ENCODE peak calls at places on chromosomes 12 and 14, in four cellular contexts. Y, D, K and G are unnamed samples. For H3K4me1, the result is how much of the 10 kb centered on the place peaks cover.

GRCh38 chr12:66932126-66932525 is 253.2 kb upstream of the GRIP1 start:
- DNase-seq in D (no peak), Y (no peak), K (no peak), G (no peak)

GRCh38 chr12:29743072-29743471 is 40.7 kb downstream of the TMTC1 start:
- DNase-seq in Y (no peak), D (no peak), K (no peak), G (no peak)

GRCh38 chr14:104343294-104343625 is 204.9 kb downstream of the KIF26A start:
- DNase-seq in D (no peak), K (no peak), Y (no peak), G (no peak)

GRCh38 chr12:7108928-7109920 is at the start of gene C1RL:
- DNase-seq in Y (peak), D (peak), K (peak), G (peak)

GRCh38 chr12:118680361-118680963 is 300.9 kb upstream of the SRRM4 start:
- DNase-seq in D (no peak), K (no peak), Y (no peak), G (no peak)

GRCh38 chr14:103361868-103362267 is 23.3 kb upstream of the MARK3 start:
- DNase-seq in D (peak), K (no peak), Y (no peak), G (no peak)

GRCh38 chr12:111430418-111431353 is 25.0 kb downstream of the SH2B3 start:
- DNase-seq in D (no peak), K (no peak), Y (peak), G (peak)

GRCh38 chr12:103908877-103909276 is 21.3 kb upstream of the HSP90B1 start:
- DNase-seq in D (peak), K (peak), Y (no peak), G (no peak)

GRCh38 chr12:19186722-19187661 is 57.5 kb downstream of the PLEKHA5 start:
- DNase-seq in Y (no peak), K (peak), D (peak), G (no peak)

GRCh38 chr12:108392284-108392683 is 53.2 kb upstream of the CMKLR1 start:
- DNase-seq in K (no peak), D (no peak), Y (no peak), G (no peak)

GRCh38 chr14:105840266-105841021 is 314.1 kb downstream of the TMEM121 start:
- DNase-seq in K (no peak), D (no peak), Y (no peak), G (no peak)

GRCh38 chr12:123990512-123990911 is 17.5 kb downstream of the ZNF664 start:
- DNase-seq in K (no peak), Y (no peak), D (no peak), G (no peak)

GRCh38 chr12:110600254-110600653 is 13.7 kb upstream of the TCTN1 start:
- DNase-seq in D (peak), Y (no peak), K (no peak), G (no peak)

GRCh38 chr12:98864363-98864762 is 219.3 kb downstream of the APAF1 start:
- DNase-seq in Y (no peak), K (no peak), D (no peak), G (no peak)

GRCh38 chr14:57346741-57347140 is 43.6 kb upstream of the NAA30 start:
- DNase-seq in D (no peak), K (no peak), Y (no peak), G (no peak)

DNA sequence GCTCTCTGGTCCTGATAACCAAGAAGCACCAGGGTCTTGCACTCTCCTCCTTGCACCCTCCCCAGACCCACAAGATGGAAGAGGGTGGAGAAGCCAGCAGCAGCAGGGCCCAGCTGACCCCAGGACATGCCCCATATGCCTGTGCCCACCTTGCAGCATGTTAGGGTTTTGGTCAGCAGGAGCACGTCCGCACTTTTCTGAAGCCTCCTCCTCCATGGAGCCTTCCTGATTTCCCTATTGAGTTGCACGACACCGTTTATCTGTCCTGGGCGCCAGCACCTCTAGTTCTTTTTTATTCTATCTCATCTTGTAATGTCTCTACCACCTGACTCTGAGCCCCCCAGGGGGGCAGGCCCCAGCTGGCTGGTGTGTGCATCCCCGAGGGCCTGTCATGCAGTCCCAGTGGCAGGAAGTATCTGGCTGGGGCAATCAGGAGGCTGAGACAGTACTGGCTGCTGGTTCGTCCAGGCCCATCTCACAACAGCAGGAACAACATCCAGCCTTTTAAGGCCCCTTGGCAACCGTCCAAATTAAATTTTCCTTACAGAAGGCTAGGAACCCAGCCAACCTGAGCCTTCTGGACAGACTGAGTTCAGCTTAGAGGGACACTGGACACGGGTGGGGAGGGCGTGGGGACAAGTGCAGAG is 39.6 kb downstream of the CCDC85C start:
- DNase-seq in K (peak), D (peak), Y (no peak), G (no peak)
- H3K4me1 ChIP-seq in K (half or more), D (half or more), Y (under half), G (under half)

DNA sequence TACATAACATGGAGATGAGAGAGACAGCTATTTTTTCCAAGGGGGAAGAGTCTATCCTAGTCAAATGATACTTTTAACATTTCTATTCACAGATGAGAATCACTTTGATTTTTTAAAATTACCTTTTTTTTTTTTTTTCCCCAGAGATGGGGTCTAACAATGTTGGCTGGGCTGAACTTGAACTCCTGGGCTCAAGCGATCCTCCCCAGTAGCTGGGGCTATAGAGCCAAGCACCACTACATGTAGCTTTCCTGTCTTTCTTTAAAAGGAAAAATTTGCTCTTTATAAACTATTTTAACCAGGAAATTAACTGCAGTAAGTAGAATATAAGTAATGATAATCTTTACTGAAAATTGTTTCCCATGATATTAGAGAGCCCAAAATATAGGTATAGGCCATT is 3.3 kb downstream of the PRICKLE1 start:
- DNase-seq in K (no peak), D (no peak), Y (no peak), G (no peak)
- H3K4me3 ChIP-seq in K (peak), D (peak), Y (no peak), G (no peak)

DNA sequence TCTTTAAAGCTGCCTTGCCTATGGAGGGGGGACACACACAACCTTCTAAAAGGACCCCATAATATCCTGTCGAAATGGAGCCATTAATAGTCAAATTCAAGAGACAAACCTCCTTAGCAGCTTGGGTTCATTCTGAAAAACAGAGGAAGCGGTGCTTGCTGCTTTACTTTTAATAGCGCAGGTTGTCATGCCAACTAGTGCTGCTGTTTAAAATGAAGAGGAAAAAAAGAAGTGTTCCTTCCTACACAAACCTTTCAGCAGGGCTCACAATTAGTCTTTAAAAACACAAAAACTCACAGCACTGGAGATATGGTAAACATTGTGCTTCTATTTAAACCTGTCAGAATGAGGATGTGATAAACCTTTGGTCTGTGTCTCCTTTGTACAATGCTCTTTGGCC is 144.8 kb downstream of the TTC7B start:
- DNase-seq in K (no peak), Y (no peak), D (no peak), G (no peak)
- H3K27ac ChIP-seq in K (no peak), Y (no peak), D (no peak), G (no peak)

DNA sequence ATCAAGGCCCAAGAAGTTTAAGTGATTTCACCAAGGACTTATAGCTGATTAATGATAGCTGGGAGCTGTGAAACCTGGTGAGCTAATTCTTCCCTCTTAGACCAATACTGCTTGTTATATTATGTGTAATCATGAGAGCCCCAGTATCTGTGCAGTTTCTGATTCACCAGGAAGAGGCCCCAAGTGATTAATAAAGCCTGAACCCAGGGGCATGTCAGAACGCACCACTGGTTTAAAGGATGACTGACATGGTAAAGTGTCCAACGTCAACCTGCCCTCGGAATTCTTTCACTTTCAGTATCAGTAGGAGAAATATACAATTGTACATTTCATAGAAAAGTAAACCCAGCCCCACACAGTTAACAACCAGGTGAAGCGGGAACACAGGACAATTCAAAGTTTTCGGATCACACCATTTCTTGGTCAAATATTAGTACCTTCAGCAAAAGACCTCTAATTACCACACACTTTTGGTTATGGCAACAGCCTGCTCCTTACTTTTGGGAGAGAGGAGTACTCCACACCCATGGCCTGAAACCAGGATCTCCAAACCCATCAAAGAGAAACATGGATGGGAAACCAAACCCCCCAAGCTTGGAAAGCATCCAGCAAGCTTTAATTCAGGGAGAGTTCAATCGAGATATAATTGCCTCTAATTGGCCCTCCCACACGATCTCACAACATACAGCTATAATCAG is 28.5 kb downstream of the TMCC3 start:
- DNase-seq in K (no peak), D (peak), Y (no peak), G (no peak)
- H3K4me1 ChIP-seq in K (under half), D (under half), Y (under half), G (under half)

DNA sequence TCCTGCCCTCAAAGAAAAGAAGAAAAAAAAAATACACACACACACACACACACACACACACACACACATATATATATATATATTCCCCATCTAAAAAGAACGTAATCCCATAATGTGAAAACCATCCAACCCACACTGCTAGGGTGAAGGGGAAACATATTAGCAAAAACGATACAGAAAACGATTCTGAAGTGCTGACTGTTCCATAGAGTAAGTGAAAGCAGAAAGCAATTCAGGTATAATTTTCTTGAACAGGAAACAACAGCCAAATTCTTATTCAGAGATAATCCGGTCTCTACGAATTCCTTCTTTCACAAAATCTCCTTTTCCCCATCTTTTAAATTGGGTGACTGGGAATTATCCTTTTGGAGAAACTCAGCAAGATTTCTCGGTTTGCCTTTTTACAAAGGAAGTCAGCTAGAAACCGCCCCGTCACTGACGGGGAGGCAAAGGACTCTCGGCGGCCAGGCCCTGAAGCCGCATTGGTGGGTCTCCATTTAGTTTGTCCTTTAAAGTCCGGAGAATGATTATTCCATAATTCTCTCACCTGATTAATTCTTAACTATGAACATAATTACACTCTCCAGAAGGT is 393.4 kb downstream of the NOVA1 start:
- DNase-seq in Y (no peak), K (peak), D (no peak), G (no peak)
- H3K4me3 ChIP-seq in Y (no peak), K (peak), D (peak), G (no peak)

GRCh38 chr12:92369643-92370042 is 224.0 kb upstream of the BTG1 start:
- DNase-seq in Y (no peak), D (peak), K (no peak), G (no peak)
- H3K27ac ChIP-seq in Y (no peak), D (no peak), K (no peak), G (no peak)

GRCh38 chr14:54048311-54048710 is 91.7 kb upstream of the BMP4 start:
- DNase-seq in D (no peak), K (no peak), Y (no peak), G (no peak)
- H3K4me1 ChIP-seq in D (under half), K (under half), Y (under half), G (under half)

GRCh38 chr12:203074-203461 is 10.9 kb downstream of the SLC6A12 start:
- DNase-seq in Y (no peak), K (no peak), D (no peak), G (no peak)

GRCh38 chr12:205026-205425 is 8.9 kb downstream of the SLC6A12 start:
- DNase-seq in Y (no peak), D (no peak), K (no peak), G (no peak)

GRCh38 chr12:203462-204260 is 10.3 kb downstream of the SLC6A12 start:
- DNase-seq in Y (no peak), K (peak), D (no peak), G (no peak)

GRCh38 chr12:202081-202731 is 11.8 kb downstream of the SLC6A12 start:
- DNase-seq in D (no peak), K (no peak), Y (no peak), G (no peak)

DNA sequence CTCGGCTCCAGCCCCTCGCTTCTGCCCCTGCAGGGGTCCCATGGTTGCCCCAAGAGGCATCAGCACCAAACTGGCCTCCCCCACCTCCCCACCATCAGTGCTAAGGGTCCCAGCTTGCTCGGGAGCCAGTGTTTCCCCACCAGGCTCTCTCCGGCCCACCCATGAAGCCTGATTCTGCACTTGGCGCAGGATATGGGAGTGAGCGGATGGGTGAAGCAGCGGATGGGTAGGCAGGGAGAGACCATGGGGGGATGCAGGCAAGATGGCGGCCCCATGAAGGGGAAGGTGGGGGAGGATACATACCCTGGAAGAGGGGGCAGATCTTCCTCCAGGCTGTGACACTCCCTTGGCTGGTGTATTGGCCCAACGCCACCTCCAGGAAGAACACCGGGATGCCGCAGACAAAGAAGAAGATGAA is 9.7 kb downstream of the SLC6A12 start:
- DNase-seq in Y (no peak), D (no peak), K (no peak), G (no peak)
- H3K4me3 ChIP-seq in Y (no peak), D (no peak), K (peak), G (no peak)